ENCODE peak calls at places on chromosomes 1 and 21, in four cellular contexts. One of them, this sample, is unnamed. For H3K4me1, the result is how much of the 10 kb centered on the place peaks cover.

GRCh38 chr1:93713247-93713764 is 31.7 kb upstream of the BCAR3 start:
- DNase-seq in ovary: no peak
- DNase-seq in IMR-90: no peak
- DNase-seq in stomach: no peak
- DNase-seq in this sample: no peak

GRCh38 chr1:205578780-205579571 is 52.8 kb downstream of the ELK4 start:
- DNase-seq in ovary: no peak
- DNase-seq in IMR-90: no peak
- DNase-seq in stomach: no peak
- DNase-seq in this sample: peak

GRCh38 chr1:24955161-24955560 is 25.1 kb upstream of the RUNX3 start:
- DNase-seq in ovary: no peak
- DNase-seq in IMR-90: peak
- DNase-seq in stomach: no peak
- DNase-seq in this sample: no peak

GRCh38 chr1:170247751-170248521 is 102.2 kb downstream of the NTMT2 start:
- DNase-seq in ovary: no peak
- DNase-seq in IMR-90: no peak
- DNase-seq in stomach: no peak
- DNase-seq in this sample: no peak

GRCh38 chr1:205271277-205271676 is 43.5 kb downstream of the TMCC2 start:
- DNase-seq in ovary: peak
- DNase-seq in IMR-90: peak
- DNase-seq in stomach: no peak
- DNase-seq in this sample: no peak

GRCh38 chr21:45154511-45155508 is 80.4 kb downstream of the ADARB1 start:
- DNase-seq in ovary: no peak
- DNase-seq in IMR-90: peak
- DNase-seq in stomach: peak
- DNase-seq in this sample: peak

GRCh38 chr1:162873671-162874666 is 13.0 kb upstream of the CCDC190 start:
- DNase-seq in ovary: no peak
- DNase-seq in IMR-90: peak
- DNase-seq in stomach: no peak
- DNase-seq in this sample: no peak

GRCh38 chr1:17251699-17252376 is 2.9 kb downstream of the PADI3 start:
- DNase-seq in ovary: no peak
- DNase-seq in IMR-90: peak
- DNase-seq in stomach: no peak
- DNase-seq in this sample: no peak

GRCh38 chr1:86018311-86018923 is 138.2 kb downstream of the COL24A1 start:
- DNase-seq in ovary: no peak
- DNase-seq in IMR-90: peak
- DNase-seq in stomach: no peak
- DNase-seq in this sample: no peak

GRCh38 chr21:41681336-41681801 is 85.5 kb downstream of the RIPK4 start:
- DNase-seq in ovary: no peak
- DNase-seq in IMR-90: no peak
- DNase-seq in stomach: peak
- DNase-seq in this sample: no peak

GRCh38 chr1:8667869-8668595 is 149.4 kb downstream of the RERE start:
- DNase-seq in ovary: no peak
- DNase-seq in IMR-90: peak
- DNase-seq in stomach: no peak
- DNase-seq in this sample: no peak

GRCh38 chr1:8671313-8671917 is 146.0 kb downstream of the RERE start:
- DNase-seq in ovary: no peak
- DNase-seq in IMR-90: peak
- DNase-seq in stomach: no peak
- DNase-seq in this sample: no peak

GRCh38 chr1:8666394-8667167 is 150.9 kb downstream of the RERE start:
- DNase-seq in ovary: no peak
- DNase-seq in IMR-90: peak
- DNase-seq in stomach: no peak
- DNase-seq in this sample: no peak

GRCh38 chr1:8669608-8670335 is 147.7 kb downstream of the RERE start:
- DNase-seq in ovary: no peak
- DNase-seq in IMR-90: no peak
- DNase-seq in stomach: no peak
- DNase-seq in this sample: no peak

GRCh38 chr1:8670371-8670818 is 147.0 kb downstream of the RERE start:
- DNase-seq in ovary: no peak
- DNase-seq in IMR-90: no peak
- DNase-seq in stomach: no peak
- DNase-seq in this sample: no peak
- H3K4me1 ChIP-seq in ovary: under half
- H3K4me1 ChIP-seq in IMR-90: under half
- H3K4me1 ChIP-seq in stomach: half or more
- H3K4me1 ChIP-seq in this sample: under half

DNA sequence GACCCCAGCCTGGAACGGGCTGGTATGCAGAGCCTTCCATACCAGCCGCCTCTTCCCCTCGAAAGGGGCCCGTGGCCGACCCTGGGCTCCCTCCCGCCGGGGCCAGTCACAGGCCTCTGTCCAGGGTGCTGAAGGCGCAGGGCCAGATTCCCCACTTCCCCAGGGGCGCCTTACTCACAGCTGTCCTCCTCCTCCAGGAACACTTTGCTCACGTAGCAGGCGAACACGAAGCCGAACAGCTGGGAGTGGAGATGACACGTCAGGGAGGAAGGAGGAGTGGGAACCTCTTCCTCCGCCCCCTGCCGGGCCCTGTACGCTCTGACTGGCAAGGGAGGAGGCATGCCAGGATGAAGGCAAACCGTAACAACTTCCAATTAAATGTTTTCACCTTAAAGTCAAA is 57.3 kb downstream of the NKAIN1 start:
- DNase-seq in ovary: peak
- DNase-seq in IMR-90: peak
- DNase-seq in stomach: peak
- DNase-seq in this sample: peak
- TF ChIP-seq CTCF in ovary: no peak
- TF ChIP-seq CTCF in IMR-90: peak
- TF ChIP-seq CTCF in stomach: no peak
- TF ChIP-seq CTCF in this sample: no peak

GRCh38 chr1:112708489-112708888 is 1.6 kb upstream of the RHOC start:
- DNase-seq in ovary: no peak
- DNase-seq in IMR-90: no peak
- DNase-seq in stomach: no peak
- DNase-seq in this sample: no peak

GRCh38 chr1:112708002-112708448 is 1.1 kb upstream of the RHOC start:
- DNase-seq in ovary: no peak
- DNase-seq in IMR-90: no peak
- DNase-seq in stomach: no peak
- DNase-seq in this sample: no peak

GRCh38 chr1:112707217-112708001 is 482 bp upstream of the RHOC start:
- DNase-seq in ovary: peak
- DNase-seq in IMR-90: peak
- DNase-seq in stomach: peak
- DNase-seq in this sample: peak

GRCh38 chr1:112704908-112705627 is 1.9 kb downstream of the RHOC start:
- DNase-seq in ovary: peak
- DNase-seq in IMR-90: peak
- DNase-seq in stomach: peak
- DNase-seq in this sample: peak

DNA sequence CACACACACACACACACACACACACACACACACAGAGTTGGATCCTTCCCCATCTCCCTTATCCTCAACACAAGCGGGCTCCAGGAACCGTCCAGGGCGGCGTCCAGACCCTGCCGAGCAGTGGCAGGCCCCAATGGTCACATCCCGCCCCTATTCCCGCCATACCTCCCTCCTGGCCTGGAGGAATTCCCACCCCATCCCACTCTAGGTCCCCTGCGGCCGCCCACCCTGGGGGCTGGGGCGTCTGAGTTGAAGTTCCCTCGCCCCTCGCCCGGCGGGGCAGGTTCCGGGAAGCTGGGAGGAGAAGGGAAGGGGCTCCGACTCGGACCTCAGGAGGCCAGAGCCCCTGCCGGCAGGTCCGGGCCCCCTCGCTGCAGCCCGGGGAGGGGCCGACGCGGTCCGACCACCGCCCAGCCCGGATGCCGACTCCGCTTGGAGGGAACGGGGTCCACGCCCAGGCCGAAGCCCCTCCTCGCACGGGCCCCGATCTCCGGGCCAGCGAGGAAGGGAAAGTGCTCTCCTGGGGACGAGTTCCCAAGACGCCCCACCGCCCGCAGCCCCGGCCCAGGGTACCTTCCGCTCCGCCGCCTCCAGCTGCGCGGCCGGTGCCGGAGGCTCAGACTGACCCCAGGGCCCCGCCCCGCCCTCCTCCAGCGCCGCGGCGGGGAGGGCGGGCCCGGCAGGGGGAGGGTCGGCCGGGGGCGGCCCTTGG is at the start of gene RHOC:
- DNase-seq in ovary: peak
- DNase-seq in IMR-90: peak
- DNase-seq in stomach: peak
- DNase-seq in this sample: peak
- TF ChIP-seq POLR2A in ovary: peak
- TF ChIP-seq POLR2A in IMR-90: peak
- TF ChIP-seq POLR2A in stomach: no peak
- TF ChIP-seq POLR2A in this sample: peak

GRCh38 chr1:55309053-55309452 is 93.9 kb upstream of the USP24 start:
- DNase-seq in ovary: no peak
- DNase-seq in IMR-90: peak
- DNase-seq in stomach: no peak
- DNase-seq in this sample: no peak
- H3K4me1 ChIP-seq in ovary: under half
- H3K4me1 ChIP-seq in IMR-90: under half
- H3K4me1 ChIP-seq in stomach: under half
- H3K4me1 ChIP-seq in this sample: under half

DNA sequence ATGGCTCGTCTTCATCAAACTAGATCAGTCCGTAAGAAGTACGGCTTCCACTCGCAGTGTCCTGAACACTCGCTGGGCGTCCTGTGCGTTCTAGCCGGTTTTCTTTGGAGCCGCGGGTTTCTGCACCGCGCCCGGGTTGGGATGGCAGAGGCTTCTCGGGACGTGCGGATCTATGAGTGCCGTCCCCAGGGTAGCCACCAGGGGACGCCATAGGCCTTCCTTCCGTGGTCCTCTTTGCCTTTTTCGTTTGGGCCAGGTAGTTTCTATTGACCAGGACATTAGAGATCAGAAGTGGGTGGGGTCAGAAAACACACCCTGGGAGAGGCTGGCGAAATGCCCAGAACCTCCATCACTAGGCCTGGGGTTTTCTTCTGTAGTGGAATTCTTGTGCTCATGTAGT is 273.8 kb downstream of the FAM72C start:
- DNase-seq in ovary: no peak
- DNase-seq in IMR-90: no peak
- DNase-seq in stomach: peak
- DNase-seq in this sample: peak
- TF ChIP-seq CTCF in ovary: no peak
- TF ChIP-seq CTCF in IMR-90: peak
- TF ChIP-seq CTCF in stomach: no peak
- TF ChIP-seq CTCF in this sample: peak

DNA sequence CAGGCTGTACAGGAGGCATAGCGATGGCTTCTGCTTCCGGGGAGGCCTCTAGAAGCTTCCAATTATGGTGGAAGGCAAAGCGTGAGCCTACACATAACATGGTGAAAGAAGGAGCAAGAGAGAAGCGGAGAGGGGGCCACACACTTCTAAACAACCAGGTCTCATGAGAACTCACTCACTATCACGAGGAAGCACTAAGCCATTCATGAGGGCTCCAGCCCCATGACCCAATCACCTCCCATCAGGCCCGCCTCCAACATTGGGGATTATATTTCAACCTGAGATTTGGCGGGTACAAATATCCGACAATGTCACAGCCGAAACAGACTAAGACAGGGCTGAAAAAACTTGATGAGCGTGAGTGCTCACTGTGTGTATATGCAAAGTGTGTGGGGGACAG is 89.3 kb upstream of the CNIH3 start:
- DNase-seq in ovary: no peak
- DNase-seq in IMR-90: no peak
- DNase-seq in stomach: no peak
- DNase-seq in this sample: no peak
- TF ChIP-seq POLR2A in ovary: no peak
- TF ChIP-seq POLR2A in IMR-90: no peak
- TF ChIP-seq POLR2A in stomach: no peak
- TF ChIP-seq POLR2A in this sample: no peak

DNA sequence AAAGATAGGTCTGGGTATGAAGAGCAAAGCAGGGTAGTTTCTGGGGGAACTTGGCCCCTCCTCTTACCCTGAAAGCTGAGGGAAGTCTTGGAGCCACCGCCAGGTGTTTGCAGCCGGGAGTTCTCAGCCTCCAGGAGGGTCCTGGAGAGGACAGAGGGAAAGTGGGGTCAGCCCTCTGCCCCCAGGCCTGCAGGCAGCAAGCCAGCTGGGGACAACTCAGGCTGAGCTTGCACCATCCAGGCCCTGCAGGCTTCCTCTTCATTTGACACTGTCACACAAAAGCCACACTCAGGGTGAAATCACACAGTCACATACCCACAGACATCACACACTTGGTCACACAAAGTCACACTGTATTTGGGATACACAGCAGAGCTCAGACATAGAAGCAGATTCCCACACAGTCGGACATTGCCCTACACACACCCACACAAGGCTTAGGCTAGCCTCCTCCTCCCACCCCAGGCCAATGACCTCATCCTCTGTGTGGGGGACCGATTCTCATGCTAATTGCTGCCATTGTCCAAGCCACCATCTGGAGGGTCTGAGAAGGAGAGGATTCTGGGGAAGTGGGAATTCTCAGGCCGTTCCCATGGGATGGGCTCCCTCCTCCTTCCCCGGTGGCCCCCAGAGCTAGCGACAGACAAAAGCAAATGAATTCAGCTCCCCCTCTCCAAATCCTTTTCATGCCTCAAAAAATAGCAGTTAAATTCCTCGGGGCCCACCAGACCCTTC is 3.7 kb downstream of the NES start:
- DNase-seq in ovary: no peak
- DNase-seq in IMR-90: peak
- DNase-seq in stomach: no peak
- DNase-seq in this sample: no peak
- H3K4me1 ChIP-seq in ovary: under half
- H3K4me1 ChIP-seq in IMR-90: under half
- H3K4me1 ChIP-seq in stomach: under half
- H3K4me1 ChIP-seq in this sample: under half

DNA sequence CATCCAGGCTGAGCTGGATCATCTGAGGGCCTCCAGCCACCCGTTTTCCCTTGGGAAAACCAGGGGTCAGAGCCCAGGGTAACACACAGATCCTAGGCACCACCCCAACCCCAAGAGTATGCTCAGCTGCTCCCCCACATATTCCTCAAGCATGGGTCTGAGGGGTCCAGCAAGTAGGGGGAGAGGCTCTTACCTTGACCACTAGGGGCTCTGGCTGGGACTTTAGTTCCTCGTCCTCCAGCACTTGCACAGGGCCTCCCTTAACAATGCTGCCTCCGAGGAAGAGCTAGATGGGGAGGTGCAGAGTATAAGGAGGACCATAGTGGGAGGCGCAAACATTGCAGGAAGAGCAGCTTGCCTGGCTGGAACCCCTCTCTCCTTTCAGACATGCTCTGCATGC is 7.5 kb downstream of the SELENBP1 start:
- DNase-seq in ovary: no peak
- DNase-seq in IMR-90: no peak
- DNase-seq in stomach: no peak
- DNase-seq in this sample: no peak
- TF ChIP-seq CTCF in ovary: no peak
- TF ChIP-seq CTCF in IMR-90: no peak
- TF ChIP-seq CTCF in stomach: no peak
- TF ChIP-seq CTCF in this sample: no peak